ENCODE peak calls at places on chromosomes 2 and 18, in eight cellular contexts. I is tibial artery, G is astrocyte, X is lung, W is OCI-LY7, J is sigmoid colon, N is GM06990, Y is left ventricle myocardium inferior. H is an unnamed sample.
A peak's percentile ranks its signal among the peaks of the same experiment; 100 is the strongest.

GRCh38 chr18:43590182-43590903 is 313.1 kb upstream of the SYT4 start:
- DNase-seq in I (no peak), J (no peak), X (no peak), N (no peak), W (no peak), G (no peak), Y (no peak), H (no peak)

GRCh38 chr18:63366270-63366990 is 576 bp downstream of the KDSR start:
- DNase-seq in W (peak; percentile 22), J (peak; percentile 80), X (peak; percentile 60), I (peak; percentile 56), N (peak; percentile 50), Y (peak; percentile 21), G (peak; percentile 63), H (no peak)

GRCh38 chr2:106886916-106887758 is 1.2 kb upstream of the ST6GAL2 start:
- DNase-seq in W (no peak), J (no peak), Y (peak; percentile 30), G (no peak), N (peak; percentile 6), I (no peak), X (peak; percentile 38), H (peak; percentile 78)

GRCh38 chr2:237935740-237936452 is 30.9 kb upstream of the UBE2F start:
- DNase-seq in Y (no peak), I (no peak), X (no peak), J (no peak), N (no peak), W (no peak), G (no peak), H (no peak)

GRCh38 chr2:34785206-34785785 is 1186.2 kb upstream of the FAM98A start:
- DNase-seq in J (no peak), W (no peak), X (no peak), G (no peak), N (no peak), Y (no peak), I (no peak), H (no peak)

GRCh38 chr2:6423131-6423530 is 442.6 kb downstream of the CMPK2 start:
- DNase-seq in Y (no peak), N (no peak), X (no peak), G (peak; percentile 24), J (no peak), I (no peak), W (no peak), H (no peak)

GRCh38 chr2:230974096-230974913 is 21.6 kb upstream of the SPATA3 start:
- DNase-seq in N (peak; percentile 83), J (no peak), W (no peak), G (peak; percentile 92), Y (no peak), X (no peak), I (no peak), H (peak; percentile 38)

GRCh38 chr2:133054297-133054696 is 384.3 kb upstream of the LYPD1 start:
- DNase-seq in J (no peak), Y (no peak), N (no peak), I (no peak), G (peak; percentile 84), X (peak; percentile 38), W (no peak), H (no peak)

GRCh38 chr2:179936654-179937053 is 70.4 kb downstream of the CWC22 start:
- DNase-seq in Y (no peak), W (peak; percentile 80), G (no peak), N (no peak), J (no peak), X (no peak), I (no peak), H (no peak)

GRCh38 chr18:54752185-54752584 is 76.1 kb upstream of the RAB27B start:
- DNase-seq in X (no peak), Y (no peak), J (no peak), G (no peak), N (no peak), W (no peak), I (no peak), H (no peak)

GRCh38 chr2:104889261-104890091 is 35.6 kb downstream of the POU3F3 start:
- DNase-seq in I (no peak), X (no peak), G (no peak), Y (no peak), J (no peak), W (peak; percentile 34), N (no peak), H (no peak)

GRCh38 chr2:231256494-231256893 is 58.1 kb downstream of the ARMC9 start:
- DNase-seq in I (no peak), X (no peak), G (no peak), N (no peak), Y (no peak), W (no peak), J (no peak), H (no peak)

GRCh38 chr2:221322741-221323140 is 249.4 kb downstream of the EPHA4 start:
- DNase-seq in J (no peak), N (no peak), I (no peak), G (no peak), X (no peak), Y (no peak), W (no peak), H (no peak)

GRCh38 chr18:22279741-22280452 is 110.5 kb downstream of the GATA6 start:
- DNase-seq in I (no peak), X (no peak), N (no peak), J (no peak), W (no peak), Y (no peak), G (peak; percentile 93), H (no peak)

GRCh38 chr2:85709385-85709784 is 15.2 kb downstream of the GNLY start:
- DNase-seq in Y (no peak), N (no peak), W (no peak), G (no peak), J (no peak), X (no peak), I (no peak), H (no peak)

GRCh38 chr2:242060212-242060835 is 190.8 kb downstream of the RTP5 start:
- DNase-seq in G (peak; percentile 60), I (no peak), N (no peak), J (peak; percentile 22), W (no peak), Y (no peak), X (no peak), H (no peak)

GRCh38 chr2:191719938-191720337 is 42.0 kb downstream of the NABP1 start:
- DNase-seq in N (no peak), I (no peak), G (no peak), W (no peak), Y (no peak), J (no peak), X (no peak), H (no peak)

GRCh38 chr2:199903111-199903510 is 8.0 kb upstream of the C2orf69 start:
- DNase-seq in W (no peak), J (no peak), Y (no peak), N (no peak), X (no peak), I (no peak), G (no peak), H (no peak)

GRCh38 chr18:10230072-10230471 is 224.4 kb upstream of the APCDD1 start:
- DNase-seq in W (no peak), Y (no peak), I (no peak), G (peak; percentile 91), J (no peak), N (no peak), X (no peak), H (no peak)

GRCh38 chr18:7349181-7349837 is 118.4 kb downstream of the LRRC30 start:
- DNase-seq in J (no peak), W (no peak), Y (no peak), X (no peak), I (no peak), G (no peak), N (no peak), H (no peak)

GRCh38 chr2:217987391-217987790 is 15.4 kb downstream of the TNS1 start:
- DNase-seq in J (peak; percentile 55), I (peak; percentile 12), Y (no peak), N (no peak), G (no peak), W (no peak), X (no peak), H (no peak)

GRCh38 chr2:73610111-73610510 is 32.1 kb downstream of the NAT8 start:
- DNase-seq in N (no peak), I (no peak), Y (no peak), J (no peak), X (no peak), G (peak; percentile 40), W (no peak), H (no peak)

GRCh38 chr2:62472321-62472720 is 33.7 kb downstream of the TMEM17 start:
- DNase-seq in X (no peak), N (no peak), G (no peak), I (no peak), Y (no peak), J (no peak), W (no peak), H (no peak)

GRCh38 chr18:48022531-48023330 is 92.3 kb upstream of the SMAD2 start:
- DNase-seq in I (no peak), Y (no peak), J (peak; percentile 40), X (no peak), G (peak; percentile 45), W (peak; percentile 52), N (no peak), H (peak; percentile 58)
- TF ChIP-seq CTCF in I (peak; percentile 46), Y (peak; percentile 71), J (no peak), X (peak; percentile 46), G (peak; percentile 53), W (peak; percentile 66), N (peak; percentile 48), H (no peak)

DNA sequence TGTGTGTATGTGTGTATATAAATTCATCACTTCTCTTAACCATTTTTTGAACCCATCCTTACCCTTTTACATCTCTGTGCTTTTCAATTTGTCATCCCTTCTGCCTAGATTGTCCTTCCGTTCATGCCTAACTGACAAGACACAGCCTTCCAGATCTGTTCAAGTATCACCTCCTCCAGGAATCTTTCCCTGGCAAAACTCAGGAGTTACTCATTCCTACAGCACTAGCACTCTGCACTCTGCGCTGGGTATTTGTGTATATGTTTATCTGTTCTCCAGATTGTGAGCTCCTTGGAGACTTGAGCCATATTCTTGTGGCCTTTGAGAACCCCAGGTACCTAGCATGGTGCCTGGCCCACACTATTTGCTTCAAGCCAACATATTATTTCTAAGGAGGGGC is 26.8 kb upstream of the ASXL2 start:
- DNase-seq in X (no peak), Y (no peak), N (no peak), I (no peak), G (no peak), J (no peak), W (no peak), H (no peak)
- H3K4me3 ChIP-seq in X (no peak overlapping the region), Y (no peak overlapping the region), N (no peak overlapping the region), I (no peak overlapping the region), G (no peak overlapping the region), J (no peak overlapping the region), W (no peak overlapping the region), H (no peak overlapping the region)

GRCh38 chr2:163255086-163255485 is 416.5 kb upstream of the KCNH7 start:
- DNase-seq in Y (no peak), X (no peak), N (no peak), I (no peak), J (no peak), W (no peak), G (peak; percentile 43), H (no peak)
- TF ChIP-seq CTCF in Y (no peak), X (no peak), N (no peak), I (no peak), J (no peak), W (no peak), G (no peak), H (no peak)

DNA sequence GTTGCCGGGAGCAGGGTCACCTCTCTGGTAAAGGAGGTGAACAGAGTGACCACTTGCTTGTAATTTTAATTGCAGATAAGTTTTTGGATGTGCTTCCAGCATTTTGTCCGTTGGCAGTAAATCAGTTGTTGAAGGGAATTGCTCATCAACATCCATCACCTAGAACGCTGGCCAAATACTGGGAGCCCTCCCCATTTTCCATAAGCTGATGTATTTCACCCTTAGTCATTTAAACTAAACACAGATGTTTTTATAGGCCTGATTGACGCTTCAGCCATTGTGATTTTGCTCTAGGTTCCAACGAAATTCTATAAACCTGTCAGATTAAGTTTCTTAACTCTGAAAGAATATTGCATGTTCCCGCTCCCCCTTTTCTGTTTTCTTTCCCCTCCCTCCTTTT is 965 bp upstream of the RPRM start:
- DNase-seq in I (no peak), Y (no peak), G (peak; percentile 1), J (no peak), X (no peak), N (no peak), W (no peak), H (no peak)
- H3K4me3 ChIP-seq in I (no peak overlapping the region), Y (no peak overlapping the region), G (no peak overlapping the region), J (no peak overlapping the region), X (no peak overlapping the region), N (no peak overlapping the region), W (no peak overlapping the region), H (no peak overlapping the region)